ENCODE peak calls at places on chromosome 19, in nine cellular contexts. One of them, this sample, is unnamed.

GRCh38 chr19:31349160-31349881 is at the start of gene TSHZ3:
- DNase-seq in stomach: peak
- DNase-seq in transverse colon: peak
- DNase-seq in Panc1: no peak
- DNase-seq in endothelial cell of umbilical vein: peak
- DNase-seq in spleen: peak
- DNase-seq in breast epithelium: no peak
- DNase-seq in GM12892: no peak
- DNase-seq in H1: peak
- DNase-seq in this sample: no peak

GRCh38 chr19:29260477-29261317 is 47.7 kb upstream of the UQCRFS1 start:
- DNase-seq in GM12892: no peak
- DNase-seq in endothelial cell of umbilical vein: no peak
- DNase-seq in transverse colon: no peak
- DNase-seq in stomach: no peak
- DNase-seq in breast epithelium: no peak
- DNase-seq in spleen: no peak
- DNase-seq in H1: peak
- DNase-seq in Panc1: peak
- DNase-seq in this sample: no peak

GRCh38 chr19:7540761-7541480 is 5.4 kb downstream of the PNPLA6 start:
- DNase-seq in breast epithelium: no peak
- DNase-seq in Panc1: no peak
- DNase-seq in transverse colon: no peak
- DNase-seq in GM12892: no peak
- DNase-seq in stomach: no peak
- DNase-seq in H1: peak
- DNase-seq in endothelial cell of umbilical vein: peak
- DNase-seq in spleen: no peak
- DNase-seq in this sample: no peak

GRCh38 chr19:54532528-54532927 is 29.9 kb downstream of the LAIR2 start:
- DNase-seq in stomach: no peak
- DNase-seq in transverse colon: no peak
- DNase-seq in H1: no peak
- DNase-seq in Panc1: no peak
- DNase-seq in GM12892: no peak
- DNase-seq in breast epithelium: no peak
- DNase-seq in spleen: no peak
- DNase-seq in endothelial cell of umbilical vein: no peak
- DNase-seq in this sample: peak

GRCh38 chr19:7450243-7451223 is 38.3 kb downstream of the PEX11G start:
- DNase-seq in spleen: no peak
- DNase-seq in stomach: no peak
- DNase-seq in GM12892: no peak
- DNase-seq in transverse colon: no peak
- DNase-seq in Panc1: peak
- DNase-seq in H1: no peak
- DNase-seq in breast epithelium: no peak
- DNase-seq in endothelial cell of umbilical vein: peak
- DNase-seq in this sample: no peak

GRCh38 chr19:13747098-13747453 is 17.2 kb upstream of the MRI1 start:
- DNase-seq in GM12892: no peak
- DNase-seq in Panc1: no peak
- DNase-seq in spleen: no peak
- DNase-seq in stomach: no peak
- DNase-seq in endothelial cell of umbilical vein: no peak
- DNase-seq in breast epithelium: no peak
- DNase-seq in transverse colon: no peak
- DNase-seq in H1: no peak
- DNase-seq in this sample: no peak

GRCh38 chr19:41871573-41872383 is 5.3 kb upstream of the CD79A start:
- DNase-seq in stomach: no peak
- DNase-seq in spleen: peak
- DNase-seq in transverse colon: peak
- DNase-seq in Panc1: no peak
- DNase-seq in endothelial cell of umbilical vein: no peak
- DNase-seq in breast epithelium: no peak
- DNase-seq in GM12892: peak
- DNase-seq in H1: no peak
- DNase-seq in this sample: peak

GRCh38 chr19:6362024-6362344 is 653 bp downstream of the CLPP start:
- DNase-seq in transverse colon: no peak
- DNase-seq in endothelial cell of umbilical vein: no peak
- DNase-seq in stomach: peak
- DNase-seq in Panc1: no peak
- DNase-seq in H1: peak
- DNase-seq in spleen: no peak
- DNase-seq in GM12892: no peak
- DNase-seq in breast epithelium: no peak
- DNase-seq in this sample: no peak

GRCh38 chr19:4709440-4710280 is 14.0 kb downstream of the DPP9 start:
- DNase-seq in Panc1: no peak
- DNase-seq in stomach: peak
- DNase-seq in GM12892: no peak
- DNase-seq in breast epithelium: no peak
- DNase-seq in spleen: no peak
- DNase-seq in transverse colon: no peak
- DNase-seq in endothelial cell of umbilical vein: no peak
- DNase-seq in H1: no peak
- DNase-seq in this sample: no peak

GRCh38 chr19:58562126-58563033 is 4.0 kb upstream of the UBE2M start:
- DNase-seq in breast epithelium: no peak
- DNase-seq in Panc1: no peak
- DNase-seq in GM12892: no peak
- DNase-seq in stomach: peak
- DNase-seq in transverse colon: no peak
- DNase-seq in endothelial cell of umbilical vein: peak
- DNase-seq in spleen: peak
- DNase-seq in H1: no peak
- DNase-seq in this sample: no peak

GRCh38 chr19:50669319-50670101 is 20.3 kb downstream of the C19orf81 start:
- DNase-seq in GM12892: no peak
- DNase-seq in spleen: no peak
- DNase-seq in transverse colon: peak
- DNase-seq in endothelial cell of umbilical vein: peak
- DNase-seq in stomach: peak
- DNase-seq in Panc1: no peak
- DNase-seq in H1: peak
- DNase-seq in breast epithelium: no peak
- DNase-seq in this sample: no peak

GRCh38 chr19:54208784-54209057 is 8.1 kb downstream of the RPS9 start:
- DNase-seq in spleen: no peak
- DNase-seq in H1: no peak
- DNase-seq in transverse colon: no peak
- DNase-seq in stomach: no peak
- DNase-seq in endothelial cell of umbilical vein: no peak
- DNase-seq in GM12892: no peak
- DNase-seq in Panc1: no peak
- DNase-seq in breast epithelium: no peak
- DNase-seq in this sample: no peak

GRCh38 chr19:54388803-54389144 is 24.0 kb upstream of the LAIR1 start:
- DNase-seq in GM12892: no peak
- DNase-seq in stomach: no peak
- DNase-seq in Panc1: no peak
- DNase-seq in endothelial cell of umbilical vein: no peak
- DNase-seq in spleen: no peak
- DNase-seq in breast epithelium: no peak
- DNase-seq in H1: no peak
- DNase-seq in transverse colon: no peak
- DNase-seq in this sample: no peak

GRCh38 chr19:49056101-49056901 is 1.2 kb downstream of the CGB7 start:
- DNase-seq in transverse colon: peak
- DNase-seq in endothelial cell of umbilical vein: peak
- DNase-seq in H1: peak
- DNase-seq in stomach: peak
- DNase-seq in GM12892: peak
- DNase-seq in Panc1: no peak
- DNase-seq in breast epithelium: peak
- DNase-seq in spleen: peak
- DNase-seq in this sample: peak

GRCh38 chr19:7562646-7563393 is 27.3 kb downstream of the PNPLA6 start:
- DNase-seq in endothelial cell of umbilical vein: no peak
- DNase-seq in transverse colon: no peak
- DNase-seq in Panc1: no peak
- DNase-seq in stomach: no peak
- DNase-seq in GM12892: no peak
- DNase-seq in breast epithelium: no peak
- DNase-seq in H1: peak
- DNase-seq in spleen: no peak
- DNase-seq in this sample: no peak

GRCh38 chr19:49433240-49433901 is 8.0 kb downstream of the SLC17A7 start:
- DNase-seq in breast epithelium: no peak
- DNase-seq in H1: no peak
- DNase-seq in Panc1: no peak
- DNase-seq in transverse colon: no peak
- DNase-seq in GM12892: no peak
- DNase-seq in stomach: no peak
- DNase-seq in endothelial cell of umbilical vein: no peak
- DNase-seq in spleen: no peak
- DNase-seq in this sample: no peak

GRCh38 chr19:19539738-19540703 is 2.0 kb downstream of the CILP2 start:
- DNase-seq in breast epithelium: no peak
- DNase-seq in H1: peak
- DNase-seq in spleen: peak
- DNase-seq in endothelial cell of umbilical vein: no peak
- DNase-seq in Panc1: no peak
- DNase-seq in stomach: peak
- DNase-seq in transverse colon: peak
- DNase-seq in GM12892: no peak
- DNase-seq in this sample: no peak

GRCh38 chr19:56290104-56290503 is 17.6 kb downstream of the EDDM13 start:
- DNase-seq in transverse colon: no peak
- DNase-seq in stomach: no peak
- DNase-seq in endothelial cell of umbilical vein: no peak
- DNase-seq in Panc1: no peak
- DNase-seq in GM12892: no peak
- DNase-seq in H1: no peak
- DNase-seq in breast epithelium: no peak
- DNase-seq in spleen: no peak
- DNase-seq in this sample: no peak

GRCh38 chr19:47758433-47758784 is 13.1 kb downstream of the NOP53 start:
- DNase-seq in breast epithelium: no peak
- DNase-seq in Panc1: no peak
- DNase-seq in transverse colon: no peak
- DNase-seq in GM12892: no peak
- DNase-seq in stomach: no peak
- DNase-seq in spleen: no peak
- DNase-seq in endothelial cell of umbilical vein: no peak
- DNase-seq in H1: no peak
- DNase-seq in this sample: no peak
- TF ChIP-seq POLR2AphosphoS5 in breast epithelium: no peak
- TF ChIP-seq POLR2AphosphoS5 in Panc1: no peak
- TF ChIP-seq POLR2AphosphoS5 in transverse colon: no peak
- TF ChIP-seq POLR2AphosphoS5 in GM12892: no peak
- TF ChIP-seq POLR2AphosphoS5 in stomach: no peak
- TF ChIP-seq POLR2AphosphoS5 in spleen: no peak
- TF ChIP-seq POLR2AphosphoS5 in endothelial cell of umbilical vein: no peak
- TF ChIP-seq POLR2AphosphoS5 in H1: no peak
- TF ChIP-seq POLR2AphosphoS5 in this sample: no peak

DNA sequence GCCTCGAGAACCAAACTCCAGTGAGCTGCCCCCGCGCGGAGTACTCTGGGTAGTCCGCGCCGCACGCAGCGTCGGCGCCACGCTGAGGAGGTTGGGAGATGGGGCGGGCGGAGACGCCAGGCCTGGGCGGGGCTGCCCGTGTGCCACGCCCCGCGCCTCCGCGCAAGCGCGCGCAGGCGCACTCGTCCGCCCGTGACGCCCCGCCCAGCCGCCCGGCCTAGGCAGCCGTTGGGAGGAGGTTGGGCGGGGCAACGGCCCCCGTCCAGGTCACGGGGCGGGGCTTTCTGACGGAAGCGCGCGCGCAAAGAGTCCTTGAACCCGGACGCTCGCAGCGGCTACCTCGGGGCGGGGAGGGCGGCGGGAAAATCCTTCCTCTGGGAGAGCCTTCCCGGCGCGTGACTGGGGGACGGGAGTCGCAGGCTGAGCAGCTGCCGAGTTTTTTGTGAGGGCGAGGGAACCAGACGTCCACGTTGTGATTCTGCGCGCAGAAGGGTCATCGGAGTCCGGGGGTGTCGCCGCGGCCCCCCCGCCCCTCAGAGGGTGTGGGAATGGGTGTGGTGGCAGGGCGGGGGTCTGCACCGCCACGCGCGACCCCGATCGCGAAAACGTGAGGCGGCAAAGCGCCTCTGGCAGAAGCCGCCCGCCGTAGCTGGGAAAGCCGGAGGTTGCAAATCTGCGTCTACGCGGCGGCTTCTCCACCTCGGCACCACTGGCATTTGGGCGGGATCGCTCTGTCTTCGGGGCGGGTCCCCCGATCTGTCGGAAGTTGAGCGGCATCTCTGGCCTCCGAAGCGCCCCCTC is at the start of gene MED26:
- DNase-seq in Panc1: peak
- DNase-seq in transverse colon: peak
- DNase-seq in spleen: peak
- DNase-seq in GM12892: peak
- DNase-seq in endothelial cell of umbilical vein: peak
- DNase-seq in H1: peak
- DNase-seq in stomach: peak
- DNase-seq in breast epithelium: peak
- DNase-seq in this sample: peak
- TF ChIP-seq POLR2AphosphoS5 in Panc1: peak
- TF ChIP-seq POLR2AphosphoS5 in transverse colon: peak
- TF ChIP-seq POLR2AphosphoS5 in spleen: peak
- TF ChIP-seq POLR2AphosphoS5 in GM12892: peak
- TF ChIP-seq POLR2AphosphoS5 in endothelial cell of umbilical vein: peak
- TF ChIP-seq POLR2AphosphoS5 in H1: peak
- TF ChIP-seq POLR2AphosphoS5 in stomach: peak
- TF ChIP-seq POLR2AphosphoS5 in breast epithelium: peak
- TF ChIP-seq POLR2AphosphoS5 in this sample: peak

GRCh38 chr19:40733149-40733548 is 16.2 kb downstream of the ITPKC start:
- DNase-seq in H1: no peak
- DNase-seq in spleen: no peak
- DNase-seq in endothelial cell of umbilical vein: no peak
- DNase-seq in Panc1: no peak
- DNase-seq in stomach: no peak
- DNase-seq in GM12892: no peak
- DNase-seq in breast epithelium: no peak
- DNase-seq in transverse colon: no peak
- DNase-seq in this sample: no peak
- TF ChIP-seq POLR2AphosphoS5 in H1: no peak
- TF ChIP-seq POLR2AphosphoS5 in spleen: no peak
- TF ChIP-seq POLR2AphosphoS5 in endothelial cell of umbilical vein: no peak
- TF ChIP-seq POLR2AphosphoS5 in Panc1: no peak
- TF ChIP-seq POLR2AphosphoS5 in stomach: no peak
- TF ChIP-seq POLR2AphosphoS5 in GM12892: no peak
- TF ChIP-seq POLR2AphosphoS5 in breast epithelium: no peak
- TF ChIP-seq POLR2AphosphoS5 in transverse colon: no peak
- TF ChIP-seq POLR2AphosphoS5 in this sample: no peak

GRCh38 chr19:33449799-33450198 is 71.8 kb downstream of the PEPD start:
- DNase-seq in spleen: peak
- DNase-seq in breast epithelium: no peak
- DNase-seq in stomach: no peak
- DNase-seq in endothelial cell of umbilical vein: no peak
- DNase-seq in GM12892: no peak
- DNase-seq in H1: no peak
- DNase-seq in transverse colon: no peak
- DNase-seq in Panc1: no peak
- DNase-seq in this sample: no peak
- TF ChIP-seq POLR2AphosphoS5 in spleen: no peak
- TF ChIP-seq POLR2AphosphoS5 in breast epithelium: no peak
- TF ChIP-seq POLR2AphosphoS5 in stomach: no peak
- TF ChIP-seq POLR2AphosphoS5 in endothelial cell of umbilical vein: no peak
- TF ChIP-seq POLR2AphosphoS5 in GM12892: no peak
- TF ChIP-seq POLR2AphosphoS5 in H1: no peak
- TF ChIP-seq POLR2AphosphoS5 in transverse colon: no peak
- TF ChIP-seq POLR2AphosphoS5 in Panc1: no peak
- TF ChIP-seq POLR2AphosphoS5 in this sample: no peak

This sample was measured in GM12891.